ENCODE peak calls at places on chromosome 12, in six cellular contexts. R is stimulated activated effector memory CD8-positive, alpha-beta T cell treated with anti-CD3 and anti-CD28 coated beads, Interleukin-12 subunit alpha, Interleukin-12 subunit beta, amount 100 ng/mL, for 72 hours; Q is central memory CD4-positive, alpha-beta T cell; E is NCI-H748 treated with DMSO at 0.1 percent for 48 hours; F is HuH-7; B is NCI-H1417. H is an unnamed sample.

GRCh38 chr12:131388164-131388795 is 322.6 kb upstream of the SFSWAP start:
- DNase-seq in R (no peak), Q (no peak), E (no peak), F (no peak), B (peak; percentile 56), H (no peak)

GRCh38 chr12:110373962-110374611 is 29.4 kb downstream of the ANAPC7 start:
- DNase-seq in R (no peak), Q (no peak), E (no peak), F (no peak), B (no peak), H (no peak)

GRCh38 chr12:80708535-80709328 is 1.3 kb downstream of the MYF6 start:
- DNase-seq in R (no peak), Q (no peak), E (no peak), F (no peak), B (no peak), H (no peak)

GRCh38 chr12:85468356-85469157 is 188.5 kb downstream of the ALX1 start:
- DNase-seq in R (no peak), Q (no peak), E (peak; percentile 44), F (no peak), B (peak; percentile 81), H (no peak)

GRCh38 chr12:34400986-34401658 is 378.8 kb downstream of the ALG10 start:
- DNase-seq in R (peak; percentile 1), Q (no peak), E (no peak), F (no peak), B (no peak), H (no peak)

GRCh38 chr12:12282761-12283160 is 15.9 kb upstream of the LRP6 start:
- DNase-seq in R (no peak), Q (no peak), E (no peak), F (no peak), B (no peak), H (no peak)

GRCh38 chr12:39173689-39174088 is 268.3 kb upstream of the CPNE8 start:
- DNase-seq in R (no peak), Q (no peak), E (no peak), F (no peak), B (no peak), H (no peak)

GRCh38 chr12:101097829-101098580 is 112.0 kb downstream of the SLC5A8 start:
- DNase-seq in R (no peak), Q (no peak), E (peak; percentile 21), F (no peak), B (peak; percentile 70), H (no peak)

GRCh38 chr12:96177013-96177412 is 17.2 kb upstream of the ELK3 start:
- DNase-seq in R (peak; percentile 43), Q (peak; percentile 14), E (no peak), F (no peak), B (no peak), H (no peak)

GRCh38 chr12:126389215-126389841 is 1324.1 kb downstream of the AACS start:
- DNase-seq in R (no peak), Q (no peak), E (no peak), F (no peak), B (no peak), H (no peak)

GRCh38 chr12:59166457-59166856 is 246.2 kb upstream of the LRIG3 start:
- DNase-seq in R (no peak), Q (no peak), E (no peak), F (no peak), B (no peak), H (no peak)

GRCh38 chr12:116529048-116529447 is 30.1 kb upstream of the MAP1LC3B2 start:
- DNase-seq in R (no peak), Q (no peak), E (no peak), F (peak; percentile 65), B (no peak), H (no peak)

GRCh38 chr12:52285851-52286530 is 5.3 kb downstream of the KRT81 start:
- DNase-seq in R (no peak), Q (no peak), E (no peak), F (no peak), B (no peak), H (no peak)

GRCh38 chr12:10291030-10291429 is 16.6 kb upstream of the KLRD1 start:
- DNase-seq in R (no peak), Q (no peak), E (no peak), F (no peak), B (no peak), H (no peak)

GRCh38 chr12:110669193-110669502 is 19.8 kb downstream of the HVCN1 start:
- DNase-seq in R (no peak), Q (no peak), E (no peak), F (no peak), B (no peak), H (no peak)

GRCh38 chr12:3077572-3078081 is 448 bp downstream of the TSPAN9 start:
- DNase-seq in R (no peak), Q (peak; percentile 24), E (no peak), F (no peak), B (no peak), H (peak; percentile 17)

GRCh38 chr12:67354322-67354721 is 85.2 kb downstream of the CAND1 start:
- DNase-seq in R (no peak), Q (no peak), E (no peak), F (no peak), B (no peak), H (no peak)

GRCh38 chr12:109232731-109233130 is 76.4 kb downstream of the FOXN4 start:
- DNase-seq in R (no peak), Q (no peak), E (no peak), F (no peak), B (no peak), H (no peak)

GRCh38 chr12:29113101-29113500 is 36.0 kb upstream of the FAR2 start:
- DNase-seq in R (no peak), Q (no peak), E (no peak), F (no peak), B (no peak), H (no peak)

GRCh38 chr12:57816001-57816854 is 2.3 kb downstream of the AVIL start:
- DNase-seq in R (no peak), Q (no peak), E (no peak), F (no peak), B (no peak), H (no peak)

GRCh38 chr12:19129486-19130223 is at the start of gene PLEKHA5:
- DNase-seq in R (peak; percentile 36), Q (peak; percentile 28), E (peak; percentile 50), F (peak; percentile 76), B (peak; percentile 90), H (peak; percentile 38)

GRCh38 chr12:123916729-123917128 is 55.9 kb downstream of the CCDC92 start:
- DNase-seq in R (peak; percentile 26), Q (no peak), E (no peak), F (no peak), B (peak; percentile 12), H (no peak)

GRCh38 chr12:6850796-6851152 is 312 bp downstream of the CDCA3 start:
- DNase-seq in R (no peak), Q (no peak), E (no peak), F (no peak), B (no peak), H (no peak)

GRCh38 chr12:52687527-52688385 is 7.5 kb upstream of the KRT1 start:
- DNase-seq in R (no peak), Q (no peak), E (no peak), F (no peak), B (peak; percentile 16), H (no peak)

GRCh38 chr12:4771172-4771959 is 51.2 kb downstream of the GALNT8 start:
- DNase-seq in R (no peak), Q (no peak), E (no peak), F (no peak), B (no peak), H (no peak)

GRCh38 chr12:15278816-15279658 is 43.3 kb upstream of the PTPRO start:
- DNase-seq in R (no peak), Q (no peak), E (no peak), F (no peak), B (peak; percentile 30), H (no peak)

GRCh38 chr12:96347130-96347699 is 53.0 kb downstream of the CDK17 start:
- DNase-seq in R (no peak), Q (no peak), E (no peak), F (no peak), B (no peak), H (no peak)

GRCh38 chr12:2284857-2285256 is 232.1 kb downstream of the CACNA1C start:
- DNase-seq in R (no peak), Q (no peak), E (no peak), F (peak; percentile 67), B (peak; percentile 92), H (no peak)

GRCh38 chr12:57420482-57420881 is 10.4 kb downstream of the R3HDM2 start:
- DNase-seq in R (no peak), Q (no peak), E (no peak), F (no peak), B (no peak), H (no peak)

GRCh38 chr12:26017484-26018211 is 59.2 kb downstream of the RASSF8 start:
- DNase-seq in R (no peak), Q (no peak), E (no peak), F (peak; percentile 47), B (peak; percentile 41), H (no peak)

H was measured in CD4-positive, alpha-beta memory T cell.